ENCODE peak calls at places on chromosomes 5 and 9, in six cellular contexts. R is hippocampal formation; X is astrocyte of the spinal cord; L is AG04450; E is activated naive CD8-positive, alpha-beta T cell treated with anti-CD3 and anti-CD28 coated beads, Interleukin-2, amount 50 U/mL, for 24 hours; A is SW480. B is an unnamed sample.

GRCh38 chr9:37542895-37543294 is 33.3 kb downstream of the FBXO10 start:
- DNase-seq in R (no peak), X (no peak), L (no peak), E (no peak), A (no peak), B (no peak)

GRCh38 chr5:390571-391491 is 52.1 kb upstream of the EXOC3 start:
- DNase-seq in R (no peak), X (no peak), L (no peak), E (no peak), A (no peak), B (no peak)

GRCh38 chr5:144207875-144208444 is 37.3 kb downstream of the KCTD16 start:
- DNase-seq in R (no peak), X (no peak), L (no peak), E (no peak), A (no peak), B (no peak)

GRCh38 chr9:98251554-98251953 is 3.9 kb downstream of the TBC1D2 start:
- DNase-seq in R (no peak), X (peak; percentile 83), L (no peak), E (no peak), A (no peak), B (no peak)

GRCh38 chr9:77738932-77739331 is 90.8 kb upstream of the GNA14 start:
- DNase-seq in R (no peak), X (no peak), L (no peak), E (no peak), A (no peak), B (no peak)

GRCh38 chr5:180785794-180786221 is 16.8 kb downstream of the MGAT1 start:
- DNase-seq in R (no peak), X (peak; percentile 72), L (peak; percentile 60), E (no peak), A (no peak), B (no peak)

GRCh38 chr5:99331061-99331460 is 402.3 kb upstream of the CHD1 start:
- DNase-seq in R (no peak), X (no peak), L (no peak), E (no peak), A (no peak), B (no peak)

GRCh38 chr9:98146101-98146991 is 27.3 kb upstream of the TRIM14 start:
- DNase-seq in R (no peak), X (no peak), L (no peak), E (no peak), A (peak; percentile 35), B (peak; percentile 96)

GRCh38 chr9:118473527-118473926 is 769.3 kb downstream of the TLR4 start:
- DNase-seq in R (no peak), X (no peak), L (no peak), E (no peak), A (no peak), B (no peak)

GRCh38 chr5:102596951-102597350 is 98.2 kb upstream of the SLCO6A1 start:
- DNase-seq in R (no peak), X (no peak), L (no peak), E (no peak), A (no peak), B (no peak)

GRCh38 chr9:137905740-137906139 is 28.2 kb downstream of the CACNA1B start:
- DNase-seq in R (no peak), X (no peak), L (no peak), E (no peak), A (no peak), B (no peak)

GRCh38 chr5:90096415-90097081 is 313.0 kb downstream of the CETN3 start:
- DNase-seq in R (no peak), X (peak; percentile 78), L (peak; percentile 47), E (no peak), A (peak; percentile 20), B (no peak)

GRCh38 chr5:35115920-35116319 is 68.2 kb upstream of the AGXT2 start:
- DNase-seq in R (no peak), X (no peak), L (no peak), E (no peak), A (no peak), B (no peak)

GRCh38 chr9:70420267-70421019 is 6.0 kb upstream of the KLF9 start:
- DNase-seq in R (peak; percentile 93), X (peak; percentile 96), L (no peak), E (peak; percentile 60), A (peak; percentile 93), B (peak; percentile 95)

GRCh38 chr5:156312897-156313680 is 13.9 kb upstream of the SGCD start:
- DNase-seq in R (no peak), X (no peak), L (no peak), E (no peak), A (no peak), B (no peak)

GRCh38 chr5:140007311-140007710 is 35.8 kb downstream of the NRG2 start:
- DNase-seq in R (no peak), X (no peak), L (no peak), E (no peak), A (no peak), B (no peak)

GRCh38 chr9:26955222-26955903 is 849 bp upstream of the IFT74 start:
- DNase-seq in R (peak; percentile 38), X (no peak), L (no peak), E (no peak), A (peak; percentile 9), B (no peak)

GRCh38 chr9:107704791-107705190 is 215.2 kb upstream of the KLF4 start:
- DNase-seq in R (no peak), X (no peak), L (no peak), E (no peak), A (no peak), B (no peak)

GRCh38 chr5:36214434-36214833 is 27.3 kb downstream of the NADK2 start:
- DNase-seq in R (no peak), X (no peak), L (no peak), E (no peak), A (no peak), B (no peak)